ENCODE peak calls at places on chromosomes 5 and 9, in seven cellular contexts. K, Z, H, A, Q, P and O are unnamed samples.

GRCh38 chr5:179241764-179242370 is 103.4 kb downstream of the ADAMTS2 start:
- DNase-seq in K (no peak), Z (no peak), H (no peak), A (no peak), Q (no peak), P (no peak), O (no peak)

GRCh38 chr9:110814159-110814558 is 145.6 kb downstream of the MUSK start:
- DNase-seq in K (no peak), Z (no peak), H (no peak), A (no peak), Q (no peak), P (no peak), O (no peak)

GRCh38 chr5:77204967-77205366 is 5.5 kb upstream of the PDE8B start:
- DNase-seq in K (no peak), Z (no peak), H (no peak), A (no peak), Q (no peak), P (no peak), O (no peak)

GRCh38 chr5:100777680-100778281 is 125.3 kb downstream of the ST8SIA4 start:
- DNase-seq in K (peak; percentile 58), Z (peak; percentile 29), H (peak; percentile 67), A (no peak), Q (no peak), P (no peak), O (no peak)

GRCh38 chr9:90864779-90865178 is 63.2 kb downstream of the SYK start:
- DNase-seq in K (no peak), Z (no peak), H (no peak), A (no peak), Q (no peak), P (no peak), O (no peak)

GRCh38 chr5:71969464-71969863 is 137.8 kb upstream of the MAP1B start:
- DNase-seq in K (no peak), Z (no peak), H (no peak), A (no peak), Q (no peak), P (no peak), O (no peak)

GRCh38 chr5:100889165-100889564 is 13.9 kb downstream of the ST8SIA4 start:
- DNase-seq in K (no peak), Z (no peak), H (no peak), A (no peak), Q (no peak), P (no peak), O (no peak)

GRCh38 chr5:97022898-97023297 is 87.0 kb downstream of the LNPEP start:
- DNase-seq in K (no peak), Z (no peak), H (no peak), A (no peak), Q (no peak), P (no peak), O (no peak)

GRCh38 chr9:113138760-113139159 is 12.0 kb upstream of the SLC31A2 start:
- DNase-seq in K (no peak), Z (no peak), H (no peak), A (no peak), Q (no peak), P (no peak), O (no peak)

GRCh38 chr5:172897691-172898512 is 61.3 kb upstream of the RPL26L1 start:
- DNase-seq in K (peak; percentile 83), Z (no peak), H (no peak), A (no peak), Q (no peak), P (peak; percentile 58), O (no peak)

GRCh38 chr9:129383415-129384088 is 205.5 kb upstream of the IER5L start:
- DNase-seq in K (no peak), Z (no peak), H (peak; percentile 87), A (peak; percentile 95), Q (peak; percentile 77), P (peak; percentile 86), O (peak; percentile 70)

GRCh38 chr5:6899215-6899614 is 186.0 kb downstream of the TENT4A start:
- DNase-seq in K (no peak), Z (no peak), H (peak; percentile 76), A (no peak), Q (no peak), P (no peak), O (no peak)

GRCh38 chr9:114243240-114243639 is 79.7 kb upstream of the ORM1 start:
- DNase-seq in K (no peak), Z (no peak), H (no peak), A (no peak), Q (no peak), P (no peak), O (no peak)

GRCh38 chr5:173324115-173325001 is 3.9 kb downstream of the STC2 start:
- DNase-seq in K (peak; percentile 90), Z (no peak), H (peak; percentile 97), A (peak; percentile 89), Q (no peak), P (peak; percentile 58), O (no peak)

GRCh38 chr5:110460837-110461236 is 265.6 kb downstream of the TMEM232 start:
- DNase-seq in K (no peak), Z (no peak), H (no peak), A (no peak), Q (no peak), P (no peak), O (no peak)

GRCh38 chr5:100004969-100005368 is 530.2 kb upstream of the FAM174A start:
- DNase-seq in K (no peak), Z (no peak), H (no peak), A (no peak), Q (no peak), P (no peak), O (no peak)

GRCh38 chr9:126694206-126695081 is 80.7 kb downstream of the LMX1B start:
- DNase-seq in K (no peak), Z (no peak), H (no peak), A (no peak), Q (no peak), P (no peak), O (no peak)

GRCh38 chr9:131275332-131276106 is 791 bp downstream of the FAM78A start:
- DNase-seq in K (no peak), Z (no peak), H (no peak), A (peak; percentile 59), Q (no peak), P (peak; percentile 54), O (no peak)

GRCh38 chr5:179870403-179870903 is 11.8 kb upstream of the MRNIP start:
- DNase-seq in K (no peak), Z (no peak), H (peak; percentile 70), A (no peak), Q (no peak), P (peak; percentile 68), O (no peak)

DNA sequence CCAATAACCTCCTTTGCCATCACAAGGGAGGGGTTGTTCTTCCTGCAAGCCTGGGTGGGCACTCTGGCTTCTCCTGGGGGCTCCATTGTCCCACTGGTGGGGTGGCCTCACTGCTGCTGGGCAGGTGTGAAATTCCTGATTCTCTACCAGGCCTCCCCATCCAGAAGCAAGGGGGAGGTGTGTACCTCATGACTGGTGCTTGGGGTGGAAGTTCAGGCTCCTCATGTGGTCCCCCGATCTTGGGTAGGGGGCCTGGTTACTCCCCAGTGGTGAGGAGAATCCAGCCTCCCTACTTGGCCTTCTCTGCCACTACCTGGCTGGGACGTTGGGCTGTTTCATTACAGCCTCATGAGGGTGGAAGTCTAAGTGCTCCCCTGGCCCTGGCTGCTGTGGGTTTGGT is 433.9 kb downstream of the IRX2 start:
- DNase-seq in K (no peak), Z (no peak), H (no peak), A (no peak), Q (no peak), P (no peak), O (no peak)
- H3K27ac ChIP-seq in K (no peak overlapping the region), Z (no peak overlapping the region), H (no peak overlapping the region), A (no peak overlapping the region), Q (no peak overlapping the region), P (no peak overlapping the region), O (no peak overlapping the region)

GRCh38 chr5:92909545-92909962 is 671.5 kb downstream of the NR2F1-AS1 start:
- DNase-seq in K (no peak), Z (no peak), H (no peak), A (no peak), Q (no peak), P (no peak), O (no peak)
- TF ChIP-seq CTCF in K (peak; percentile 57), Z (peak; percentile 73), H (no peak), A (no peak), Q (no peak), P (peak; percentile 13), O (no peak)

DNA sequence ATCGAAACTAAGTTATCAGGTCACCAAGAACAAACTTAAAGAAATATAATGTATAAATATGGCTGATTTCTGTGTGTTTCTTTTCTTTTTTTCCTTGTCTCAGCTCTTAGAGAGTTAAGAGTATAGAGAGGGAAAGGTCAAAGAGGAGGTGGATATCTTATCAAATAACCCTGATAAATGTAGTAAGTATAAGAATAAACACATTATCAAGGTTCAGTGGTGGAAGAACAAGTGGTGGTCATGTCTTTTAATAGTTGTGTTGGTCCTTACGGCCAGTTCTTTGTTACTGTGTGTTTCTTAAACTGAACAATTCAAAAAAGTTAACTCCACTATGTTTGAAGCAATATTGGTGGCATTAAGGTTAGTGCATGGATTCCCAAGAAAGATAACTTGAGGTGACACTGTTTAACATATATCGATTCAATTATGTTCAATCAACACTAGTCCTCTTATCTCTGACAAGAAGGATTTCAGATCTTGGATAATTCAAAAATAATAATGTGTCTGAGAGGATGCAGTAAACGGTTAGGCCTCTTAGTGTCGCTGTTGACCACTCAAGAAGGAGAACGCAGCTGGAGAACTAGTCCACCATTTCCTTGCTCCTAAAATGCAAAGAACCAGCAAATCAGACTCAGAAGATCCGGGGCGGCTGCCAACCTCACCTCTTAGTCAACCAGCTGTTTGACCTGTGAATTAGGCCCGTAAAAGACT is at the start of gene PCDHGA3:
- DNase-seq in K (no peak), Z (no peak), H (no peak), A (no peak), Q (no peak), P (no peak), O (no peak)
- H3K9me3 ChIP-seq in K (peaks cover 55% of the 10 kb centered on the region), Z (peaks cover 4% of the 10 kb centered on the region), H (no peaks in the 10 kb centered on the region), A (peaks cover 84% of the 10 kb centered on the region), Q (peaks cover 11% of the 10 kb centered on the region), P (peaks cover 23% of the 10 kb centered on the region), O (peaks cover 40% of the 10 kb centered on the region)

GRCh38 chr9:68898781-68899439 is 115.0 kb downstream of the PRKACG start:
- DNase-seq in K (no peak), Z (no peak), H (no peak), A (no peak), Q (no peak), P (no peak), O (no peak)

GRCh38 chr9:68907910-68908309 is 106.0 kb downstream of the PRKACG start:
- DNase-seq in K (no peak), Z (no peak), H (no peak), A (no peak), Q (no peak), P (no peak), O (no peak)

GRCh38 chr9:68905129-68905528 is 108.8 kb downstream of the PRKACG start:
- DNase-seq in K (no peak), Z (no peak), H (no peak), A (no peak), Q (no peak), P (no peak), O (no peak)

GRCh38 chr9:68904454-68904853 is 109.5 kb downstream of the PRKACG start:
- DNase-seq in K (no peak), Z (no peak), H (no peak), A (no peak), Q (no peak), P (no peak), O (no peak)
- H3K27ac ChIP-seq in K (no peak overlapping the region), Z (no peak overlapping the region), H (no peak overlapping the region), A (no peak overlapping the region), Q (no peak overlapping the region), P (no peak overlapping the region), O (no peak overlapping the region)